ENCODE peak calls at places on chromosome 6, in four cellular contexts. H is AG10803, X is adrenal gland, Q is AG04450. G is an unnamed sample.
A peak's percentile ranks its signal among the peaks of the same experiment; 100 is the strongest.

GRCh38 chr6:42507901-42508300 is 55.9 kb upstream of the UBR2 start:
- DNase-seq in H (peak; percentile 75), Q (no peak), X (no peak), G (no peak)

GRCh38 chr6:154561750-154562149 is 51.3 kb upstream of the CNKSR3 start:
- DNase-seq in X (no peak), H (no peak), Q (no peak), G (no peak)

GRCh38 chr6:32291549-32291948 is 67.7 kb upstream of the NOTCH4 start:
- DNase-seq in X (no peak), H (no peak), Q (no peak), G (no peak)

GRCh38 chr6:39821739-39822532 is 29.8 kb downstream of the DAAM2 start:
- DNase-seq in X (no peak), Q (no peak), H (peak; percentile 56), G (no peak)

GRCh38 chr6:38730136-38730862 is 15.2 kb downstream of the DNAH8 start:
- DNase-seq in X (peak; percentile 26), H (no peak), Q (no peak), G (no peak)

GRCh38 chr6:157464653-157465535 is 83.9 kb downstream of the ZDHHC14 start:
- DNase-seq in H (no peak), Q (no peak), X (no peak), G (no peak)

GRCh38 chr6:32941412-32941784 is 570 bp upstream of the HLA-DMB start:
- DNase-seq in H (no peak), Q (no peak), X (no peak), G (no peak)

GRCh38 chr6:25012657-25013056 is 76.9 kb upstream of the RIPOR2 start:
- DNase-seq in Q (no peak), X (no peak), H (peak; percentile 87), G (peak; percentile 62)

GRCh38 chr6:97059473-97059872 is 134.9 kb downstream of the KLHL32 start:
- DNase-seq in H (peak; percentile 45), Q (no peak), X (no peak), G (peak; percentile 4)

GRCh38 chr6:31025595-31025994 is 15.3 kb downstream of the MUC22 start:
- DNase-seq in H (no peak), X (no peak), Q (no peak), G (no peak)

GRCh38 chr6:31016659-31017299 is 6.5 kb downstream of the MUC22 start:
- DNase-seq in X (no peak), Q (no peak), H (no peak), G (no peak)

DNA sequence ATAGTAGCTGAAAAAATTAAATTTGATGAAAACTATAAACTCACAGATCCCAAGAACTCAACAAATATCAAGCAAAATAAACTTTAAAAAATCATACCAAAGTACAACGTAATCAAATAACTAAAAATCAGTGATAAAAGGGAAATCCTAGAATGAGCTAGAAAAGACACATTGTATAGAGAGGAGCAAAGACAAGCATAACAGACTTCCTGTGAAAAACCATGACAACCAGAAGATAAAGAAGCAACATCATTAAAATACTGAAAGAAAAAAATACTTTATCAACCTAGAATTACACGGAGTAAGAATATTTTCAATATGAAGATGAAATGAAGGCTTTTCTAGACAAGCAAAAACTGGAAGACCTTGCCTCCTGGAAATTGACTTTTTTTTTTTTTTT is 9.8 kb downstream of the MUC22 start:
- DNase-seq in Q (no peak), X (no peak), H (no peak), G (no peak)
- H3K4me3 ChIP-seq in Q (no peak overlapping the region), X (no peak overlapping the region), H (no peak overlapping the region), G (no peak overlapping the region)

GRCh38 chr6:107819976-107820551 is 4.0 kb downstream of the SCML4 start:
- DNase-seq in Q (no peak), X (no peak), H (no peak), G (no peak)
- H3K4me3 ChIP-seq in Q (no peak overlapping the region), X (no peak overlapping the region), H (peak overlapping the region; percentile 26), G (peak overlapping the region; percentile 6)

DNA sequence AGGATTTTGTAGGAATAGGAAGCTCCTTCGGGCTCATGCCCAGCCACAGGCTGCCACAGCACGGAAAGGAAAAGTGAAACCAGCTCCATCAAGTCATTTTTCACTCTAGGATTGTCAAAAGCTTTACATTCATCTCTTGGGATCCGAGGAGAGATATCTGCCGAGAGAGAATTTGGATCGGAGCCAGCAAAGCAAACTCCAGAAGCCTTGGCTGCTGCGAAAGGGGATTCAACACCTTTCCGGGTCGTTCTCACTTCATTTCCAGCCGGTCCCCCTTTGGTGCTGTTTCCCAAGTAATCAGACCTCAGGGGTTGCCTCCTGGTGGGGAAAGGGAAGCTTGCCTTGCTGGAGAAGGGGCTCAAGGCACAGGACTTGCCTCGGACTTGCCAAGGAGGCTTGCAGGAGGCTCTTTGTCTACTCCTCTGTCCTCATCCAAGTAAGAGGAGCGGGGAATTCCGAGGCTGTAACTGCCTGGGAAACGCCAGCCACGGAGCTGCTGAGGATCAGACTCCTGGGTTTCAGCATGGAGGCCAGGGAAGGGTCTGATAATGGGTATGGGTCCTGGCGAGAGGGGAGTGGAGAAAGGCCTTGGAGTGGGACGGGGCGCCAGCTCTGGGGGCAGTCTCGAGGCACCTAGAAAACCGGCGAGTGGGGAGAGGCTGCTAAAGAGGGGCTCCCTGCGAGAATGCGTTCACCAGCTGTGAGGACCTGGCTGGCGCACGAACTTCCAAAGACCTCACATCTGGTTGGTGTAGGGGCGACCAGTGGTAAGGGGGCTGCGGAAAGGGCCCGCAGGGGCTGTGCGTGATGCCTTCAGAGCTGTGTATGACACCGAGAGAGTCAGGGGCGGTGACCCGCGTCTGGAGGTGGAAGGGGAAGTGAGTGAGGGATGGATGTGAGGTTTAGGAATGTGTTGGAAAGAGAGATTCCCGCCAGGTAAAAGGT is 702 bp downstream of the ETV7 start:
- DNase-seq in Q (peak; percentile 4), X (peak; percentile 42), H (peak; percentile 54), G (no peak)
- H3K4me3 ChIP-seq in Q (peak overlapping the region; percentile 67), X (peak overlapping the region; percentile 35), H (peak overlapping the region; percentile 68), G (peak overlapping the region; percentile 50)

DNA sequence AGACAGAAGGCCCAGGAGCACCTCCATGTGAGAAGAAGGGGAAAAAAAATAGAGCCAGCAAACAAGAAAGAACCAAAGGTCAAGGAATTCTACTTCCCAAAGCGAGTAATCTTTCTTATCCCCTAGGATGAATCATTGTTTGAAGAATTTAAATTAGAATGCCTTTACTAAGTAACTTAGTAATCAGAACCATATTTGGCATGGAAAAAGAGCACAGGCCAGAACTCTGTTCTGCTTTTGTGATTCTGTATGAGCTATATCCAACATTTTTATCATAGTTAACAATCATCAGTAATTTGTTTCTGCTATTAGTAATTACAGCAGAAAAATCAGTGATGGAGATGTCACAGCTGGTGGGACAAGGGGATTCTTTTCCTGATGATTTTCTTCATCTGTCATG is 228.8 kb upstream of the FAM83B start:
- DNase-seq in X (no peak), H (peak; percentile 87), Q (peak; percentile 60), G (peak; percentile 56)
- H3K4me3 ChIP-seq in X (no peak overlapping the region), H (no peak overlapping the region), Q (no peak overlapping the region), G (no peak overlapping the region)

GRCh38 chr6:138593100-138593877 is 94.0 kb upstream of the NHSL1 start:
- DNase-seq in Q (peak; percentile 90), H (peak; percentile 95), X (peak; percentile 78), G (peak; percentile 96)
- H3K4me3 ChIP-seq in Q (peak overlapping the region; percentile 48), H (peak overlapping the region; percentile 52), X (no peak overlapping the region), G (peak overlapping the region; percentile 24)

GRCh38 chr6:136920858-136921520 is 1.1 kb upstream of the SLC35D3 start:
- DNase-seq in X (no peak), H (no peak), Q (no peak), G (no peak)

GRCh38 chr6:136921521-136921935 is 573 bp upstream of the SLC35D3 start:
- DNase-seq in X (no peak), Q (no peak), H (no peak), G (no peak)

GRCh38 chr6:136922680-136922996 is 537 bp downstream of the SLC35D3 start:
- DNase-seq in Q (no peak), H (no peak), X (no peak), G (no peak)

GRCh38 chr6:136923116-136923953 is 1.2 kb downstream of the SLC35D3 start:
- DNase-seq in Q (no peak), X (no peak), H (no peak), G (no peak)

DNA sequence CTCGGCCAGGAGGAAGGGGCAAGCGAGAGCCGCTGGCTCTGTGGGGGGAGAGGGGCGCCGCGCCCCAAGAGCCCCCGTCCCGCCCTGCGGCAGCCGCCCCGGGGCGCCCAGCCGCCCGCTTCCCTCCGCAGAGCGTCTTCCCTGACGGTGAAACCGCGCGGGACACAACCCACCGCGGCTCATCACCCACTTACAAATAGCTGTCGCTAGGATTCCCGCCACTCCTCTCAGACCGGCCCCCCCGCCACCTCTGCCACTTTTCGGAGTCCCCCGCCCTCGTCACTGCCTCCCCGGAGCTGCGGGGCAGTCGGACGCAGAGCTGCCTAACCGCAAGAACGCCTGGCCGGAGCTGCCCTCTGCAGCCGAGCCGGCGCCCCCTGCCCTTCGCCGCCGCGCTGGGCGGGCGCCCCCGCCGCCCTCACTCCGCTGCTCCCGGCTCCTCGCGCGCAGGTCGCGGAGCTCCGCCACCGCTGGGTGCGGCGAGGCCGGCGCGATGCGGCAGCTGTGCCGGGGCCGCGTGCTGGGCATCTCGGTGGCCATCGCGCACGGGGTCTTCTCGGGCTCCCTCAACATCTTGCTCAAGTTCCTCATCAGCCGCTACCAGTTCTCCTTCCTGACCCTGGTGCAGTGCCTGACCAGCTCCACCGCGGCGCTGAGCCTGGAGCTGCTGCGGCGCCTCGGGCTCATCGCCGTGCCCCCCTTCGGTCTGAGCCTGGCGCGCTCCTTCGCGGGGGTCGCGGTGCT is at the start of gene SLC35D3:
- DNase-seq in H (no peak), Q (no peak), X (peak; percentile 21), G (no peak)
- H3K4me3 ChIP-seq in H (peak within 1 kb of the TSS; percentile 50), Q (peak within 1 kb of the TSS; percentile 54), X (peak within 1 kb of the TSS; percentile 21), G (peak within 1 kb of the TSS; percentile 51)

DNA sequence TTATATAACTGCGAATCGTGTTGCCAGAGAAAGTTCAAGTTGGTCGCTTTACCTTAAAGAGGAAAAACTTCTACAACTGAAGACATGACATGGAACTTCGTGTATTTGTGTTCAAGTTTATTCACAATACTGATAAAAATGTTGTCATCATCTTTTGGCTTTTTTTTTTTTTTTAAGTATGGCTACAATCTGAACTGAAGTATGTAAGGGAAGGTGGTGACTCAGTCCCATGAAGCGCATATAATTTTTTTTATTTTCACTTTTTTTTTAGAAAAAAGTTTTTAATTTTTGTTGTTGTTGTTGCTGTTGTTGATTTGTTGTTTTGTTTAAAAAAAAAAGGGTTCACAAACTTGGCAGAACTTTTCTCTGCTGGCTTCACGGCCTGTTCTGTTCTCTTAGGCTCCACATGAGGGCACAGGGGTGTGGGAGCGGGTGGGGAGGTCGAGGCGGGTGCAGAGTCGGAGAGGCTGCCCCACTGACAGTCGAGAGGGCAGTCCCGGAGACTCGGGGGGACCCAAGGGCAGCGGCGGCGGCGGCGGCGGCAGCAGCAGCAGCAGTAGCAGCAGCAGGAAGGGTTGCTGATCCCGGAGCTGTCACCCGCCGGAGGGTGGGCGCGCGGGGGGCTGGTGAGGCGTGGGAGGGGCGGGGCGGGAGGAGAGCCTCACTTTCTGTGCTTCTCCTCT is 17.0 kb downstream of the TFAP2A start:
- DNase-seq in X (no peak), Q (no peak), H (no peak), G (no peak)
- H3K4me3 ChIP-seq in X (no peak overlapping the region), Q (no peak overlapping the region), H (no peak overlapping the region), G (no peak overlapping the region)

G was measured in skeletal muscle cell.